ENCODE peak calls at places on chromosomes 16 and 17, in eight cellular contexts. K is GM10248, L is OCI-LY7, F is GM12878, I is A549, M is HFFc6, E is thyroid gland, A is gastrocnemius medialis. C is an unnamed sample.

GRCh38 chr16:87791295-87792204 is 25.8 kb upstream of the KLHDC4 start:
- DNase-seq in K (peak), L (no peak), F (no peak), I (no peak), M (no peak), E (no peak), A (no peak), C (no peak)

GRCh38 chr16:72597938-72598337 is 426.0 kb upstream of the PMFBP1 start:
- DNase-seq in K (no peak), L (no peak), F (peak), I (no peak), M (no peak), E (no peak), A (no peak), C (no peak)

GRCh38 chr16:23901178-23902131 is 65.7 kb downstream of the PRKCB start:
- DNase-seq in K (no peak), L (no peak), F (no peak), I (no peak), M (no peak), E (no peak), A (no peak), C (no peak)

GRCh38 chr17:45784583-45785372 is 658 bp downstream of the CRHR1 start:
- DNase-seq in K (peak), L (no peak), F (no peak), I (no peak), M (no peak), E (peak), A (no peak), C (peak)

GRCh38 chr17:8740486-8740885 is 4.2 kb downstream of the CCDC42 start:
- DNase-seq in K (peak), L (peak), F (no peak), I (no peak), M (no peak), E (no peak), A (no peak), C (no peak)

GRCh38 chr16:4273858-4274291 is 1.1 kb upstream of the TFAP4 start:
- DNase-seq in K (peak), L (peak), F (no peak), I (peak), M (peak), E (peak), A (no peak), C (peak)

GRCh38 chr17:59807892-59808509 is 84.7 kb downstream of the TUBD1 start:
- DNase-seq in K (no peak), L (no peak), F (no peak), I (no peak), M (no peak), E (no peak), A (no peak), C (no peak)

GRCh38 chr16:46466239-46466638 is 154.9 kb downstream of the SHCBP1 start:
- DNase-seq in K (no peak), L (no peak), F (no peak), I (no peak), M (no peak), E (no peak), A (no peak), C (no peak)

GRCh38 chr16:1322407-1322806 is 11.0 kb upstream of the BAIAP3 start:
- DNase-seq in K (no peak), L (no peak), F (no peak), I (no peak), M (no peak), E (no peak), A (no peak), C (no peak)

GRCh38 chr17:57915980-57916757 is 39.0 kb downstream of the CUEDC1 start:
- DNase-seq in K (no peak), L (no peak), F (no peak), I (no peak), M (no peak), E (peak), A (no peak), C (no peak)

GRCh38 chr17:46722662-46723285 is 95.7 kb downstream of the WNT3 start:
- DNase-seq in K (no peak), L (no peak), F (no peak), I (no peak), M (peak), E (peak), A (no peak), C (no peak)

GRCh38 chr17:44439168-44439567 is 49.7 kb upstream of the ITGA2B start:
- DNase-seq in K (no peak), L (no peak), F (no peak), I (no peak), M (no peak), E (no peak), A (no peak), C (no peak)

GRCh38 chr17:29674270-29674669 is 51.6 kb upstream of the CORO6 start:
- DNase-seq in K (no peak), L (peak), F (no peak), I (no peak), M (no peak), E (no peak), A (peak), C (peak)

GRCh38 chr17:62955841-62956352 is 10.1 kb upstream of the TANC2 start:
- DNase-seq in K (no peak), L (no peak), F (no peak), I (no peak), M (no peak), E (no peak), A (no peak), C (no peak)

GRCh38 chr16:69495821-69496220 is 69.9 kb upstream of the NFAT5 start:
- DNase-seq in K (no peak), L (no peak), F (no peak), I (no peak), M (no peak), E (no peak), A (no peak), C (no peak)

GRCh38 chr17:52213451-52213850 is 54.9 kb upstream of the CA10 start:
- DNase-seq in K (no peak), L (no peak), F (no peak), I (no peak), M (no peak), E (no peak), A (no peak), C (no peak)

GRCh38 chr16:85916141-85916890 is 17.4 kb downstream of the IRF8 start:
- DNase-seq in K (no peak), L (no peak), F (no peak), I (no peak), M (no peak), E (peak), A (no peak), C (no peak)

GRCh38 chr17:66711936-66712335 is 123.0 kb upstream of the CACNG5 start:
- DNase-seq in K (no peak), L (no peak), F (no peak), I (peak), M (no peak), E (peak), A (no peak), C (no peak)

GRCh38 chr17:32302037-32302436 is 36.4 kb downstream of the RHBDL3 start:
- DNase-seq in K (no peak), L (no peak), F (no peak), I (no peak), M (no peak), E (no peak), A (no peak), C (no peak)

GRCh38 chr17:67708378-67708777 is 9.4 kb upstream of the NOL11 start:
- DNase-seq in K (no peak), L (no peak), F (no peak), I (no peak), M (no peak), E (no peak), A (no peak), C (no peak)

GRCh38 chr17:8140058-8140412 is 12.2 kb downstream of the PER1 start:
- DNase-seq in K (no peak), L (no peak), F (no peak), I (no peak), M (no peak), E (peak), A (no peak), C (no peak)

GRCh38 chr16:57131351-57131970 is 39.1 kb downstream of the CPNE2 start:
- DNase-seq in K (no peak), L (no peak), F (no peak), I (no peak), M (no peak), E (no peak), A (no peak), C (no peak)

GRCh38 chr17:6478486-6478885 is 34.2 kb downstream of the PIMREG start:
- DNase-seq in K (no peak), L (no peak), F (no peak), I (no peak), M (no peak), E (no peak), A (no peak), C (no peak)
- TF ChIP-seq CTCF in K (no peak), L (no peak), F (no peak), I (no peak), M (no peak), E (no peak), A (no peak), C (no peak)

GRCh38 chr17:73646409-73647305 is 2.4 kb upstream of the SDK2 start:
- DNase-seq in K (no peak), L (peak), F (no peak), I (peak), M (no peak), E (no peak), A (no peak), C (no peak)
- TF ChIP-seq CTCF in K (no peak), L (peak), F (no peak), I (peak), M (no peak), E (no peak), A (no peak), C (no peak)

GRCh38 chr17:55259684-55260111 is 5.1 kb upstream of the HLF start:
- DNase-seq in K (no peak), L (peak), F (no peak), I (no peak), M (no peak), E (no peak), A (no peak), C (no peak)
- TF ChIP-seq CTCF in K (no peak), L (peak), F (no peak), I (no peak), M (no peak), E (no peak), A (no peak), C (no peak)

DNA sequence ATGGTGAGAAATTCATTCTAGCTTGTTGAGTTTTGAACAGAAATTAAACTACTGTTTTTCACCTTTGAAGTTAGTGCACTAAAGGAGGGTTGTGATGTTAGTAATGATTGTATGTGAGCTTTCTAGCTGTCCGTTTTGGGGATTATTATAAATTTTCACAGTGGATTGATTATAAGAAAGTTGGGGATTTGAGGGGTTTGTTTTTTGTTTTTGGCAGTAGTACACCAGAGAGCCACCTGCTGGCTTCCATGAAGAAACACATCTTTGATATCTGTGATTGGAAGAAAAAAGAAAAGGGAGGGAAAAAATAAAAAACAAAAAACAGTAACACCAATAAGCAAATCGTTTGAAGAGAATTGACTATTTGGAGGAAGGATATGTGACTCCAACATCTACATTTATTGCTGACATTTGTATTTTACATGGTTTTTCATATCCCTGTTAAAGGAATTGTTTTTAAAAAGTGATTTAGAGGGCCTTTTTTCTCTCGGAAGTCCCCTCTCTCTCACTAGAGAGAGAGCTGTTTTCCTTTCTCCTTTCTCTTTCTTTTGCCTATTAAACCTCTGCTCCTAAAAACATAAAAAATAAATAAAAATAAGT is 1469.5 kb upstream of the GOT2 start:
- DNase-seq in K (no peak), L (peak), F (no peak), I (peak), M (peak), E (no peak), A (no peak), C (no peak)
- TF ChIP-seq CTCF in K (no peak), L (peak), F (no peak), I (peak), M (peak), E (no peak), A (no peak), C (no peak)

DNA sequence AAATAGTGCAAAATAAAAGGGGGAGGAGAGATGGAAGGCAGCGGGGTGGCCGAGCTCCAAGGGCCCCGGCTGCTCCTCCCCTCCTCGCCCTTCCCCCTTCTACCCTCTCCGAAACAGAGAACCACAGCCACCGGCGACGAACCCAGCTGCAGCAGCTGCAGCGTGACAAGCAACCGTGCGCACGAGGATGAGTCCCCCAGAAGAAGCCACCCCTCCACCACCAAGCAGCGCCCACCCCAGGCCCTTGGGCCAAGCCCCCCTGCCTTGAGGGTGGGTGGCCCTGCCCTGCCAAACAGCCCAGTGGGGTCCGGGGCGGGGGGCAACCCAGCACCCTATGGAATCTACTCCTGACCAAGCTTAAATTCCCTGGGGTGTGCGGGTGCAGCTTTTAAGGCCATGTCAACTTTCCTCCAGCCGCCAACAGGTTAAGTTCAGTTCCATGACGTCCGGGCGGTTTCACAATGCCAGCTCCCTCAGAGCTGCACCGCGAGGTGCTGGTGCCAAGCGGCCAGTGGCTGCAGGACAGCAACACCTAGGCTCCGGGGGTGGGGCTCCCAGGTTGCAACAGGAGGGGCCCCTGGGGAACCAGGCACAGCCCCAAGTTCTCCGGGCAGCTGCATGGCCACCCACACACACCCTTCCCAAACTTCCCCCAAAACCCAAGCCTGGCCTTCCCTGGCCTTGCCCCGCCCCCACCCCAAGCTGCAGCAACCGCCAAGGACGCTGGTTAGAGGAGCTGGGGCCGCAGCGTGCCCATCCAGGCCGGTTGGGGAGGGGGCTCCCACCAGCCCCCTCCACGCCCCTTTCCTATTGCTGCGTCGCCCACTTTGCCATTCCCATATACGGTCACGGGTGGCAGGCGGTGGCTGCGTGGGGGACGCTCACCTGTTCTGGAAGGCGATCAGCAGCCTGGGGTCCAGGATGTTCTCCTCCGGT is 2.0 kb downstream of the CBX4 start:
- DNase-seq in K (peak), L (peak), F (no peak), I (peak), M (no peak), E (peak), A (peak), C (peak)
- TF ChIP-seq CTCF in K (no peak), L (peak), F (no peak), I (no peak), M (no peak), E (no peak), A (no peak), C (no peak)

GRCh38 chr17:15260376-15261062 is 4.6 kb downstream of the PMP22 start:
- DNase-seq in K (peak), L (no peak), F (no peak), I (peak), M (peak), E (peak), A (peak), C (peak)
- TF ChIP-seq CTCF in K (peak), L (peak), F (peak), I (peak), M (peak), E (no peak), A (peak), C (peak)

C was measured in GM13976.